ENCODE peak calls at places on chromosomes 3 and 15, in eight cellular contexts. T, G, C, N, A, Y, O and P are unnamed samples.
A peak's percentile ranks its signal among the peaks of the same experiment; 100 is the strongest.

GRCh38 chr3:34582054-34582453 is 783.6 kb downstream of the PDCD6IP start:
- DNase-seq in T (no peak), G (no peak), C (no peak), N (no peak), A (no peak), Y (no peak), O (no peak), P (no peak)

GRCh38 chr3:66538390-66538789 is 37.6 kb upstream of the LRIG1 start:
- DNase-seq in T (no peak), G (no peak), C (no peak), N (no peak), A (no peak), Y (no peak), O (no peak), P (no peak)

GRCh38 chr15:34799825-34800168 is 4.4 kb upstream of the ACTC1 start:
- DNase-seq in T (no peak), G (no peak), C (no peak), N (no peak), A (no peak), Y (no peak), O (no peak), P (no peak)

GRCh38 chr3:10354373-10355015 is 33.6 kb upstream of the SEC13 start:
- DNase-seq in T (no peak), G (peak; percentile 13), C (no peak), N (no peak), A (no peak), Y (no peak), O (no peak), P (no peak)

GRCh38 chr3:120741320-120741719 is 996 bp downstream of the RABL3 start:
- DNase-seq in T (no peak), G (no peak), C (no peak), N (no peak), A (no peak), Y (no peak), O (no peak), P (no peak)

GRCh38 chr3:63609834-63610233 is 42.6 kb upstream of the SNTN start:
- DNase-seq in T (no peak), G (no peak), C (no peak), N (no peak), A (no peak), Y (no peak), O (no peak), P (no peak)

GRCh38 chr3:161274691-161275298 is 53.7 kb downstream of the NMD3 start:
- DNase-seq in T (no peak), G (peak; percentile 55), C (peak; percentile 43), N (peak; percentile 78), A (peak; percentile 66), Y (no peak), O (peak; percentile 55), P (no peak)

GRCh38 chr3:15645740-15646490 is 44.4 kb downstream of the BTD start:
- DNase-seq in T (peak; percentile 56), G (peak; percentile 95), C (no peak), N (peak; percentile 96), A (no peak), Y (no peak), O (peak; percentile 81), P (peak; percentile 90)

GRCh38 chr15:25860885-25861866 is 2.0 kb downstream of the ATP10A start:
- DNase-seq in T (no peak), G (peak; percentile 78), C (no peak), N (no peak), A (no peak), Y (no peak), O (no peak), P (no peak)

GRCh38 chr3:83500422-83500821 is 1458.4 kb upstream of the CADM2 start:
- DNase-seq in T (no peak), G (no peak), C (no peak), N (no peak), A (no peak), Y (no peak), O (peak; percentile 58), P (no peak)

GRCh38 chr3:133745108-133745507 is 1.1 kb upstream of the TF start:
- DNase-seq in T (no peak), G (no peak), C (no peak), N (no peak), A (no peak), Y (no peak), O (no peak), P (no peak)

GRCh38 chr15:52291204-52291603 is 4.4 kb downstream of the MYO5C start:
- DNase-seq in T (no peak), G (no peak), C (no peak), N (no peak), A (no peak), Y (no peak), O (no peak), P (no peak)

GRCh38 chr15:52290800-52291199 is 4.8 kb downstream of the MYO5C start:
- DNase-seq in T (no peak), G (no peak), C (no peak), N (no peak), A (no peak), Y (no peak), O (no peak), P (no peak)

GRCh38 chr15:52290329-52290728 is 5.3 kb downstream of the MYO5C start:
- DNase-seq in T (no peak), G (no peak), C (no peak), N (no peak), A (no peak), Y (no peak), O (no peak), P (no peak)

GRCh38 chr15:52294881-52295420 is 653 bp downstream of the MYO5C start:
- DNase-seq in T (no peak), G (no peak), C (no peak), N (no peak), A (peak; percentile 21), Y (no peak), O (no peak), P (no peak)

GRCh38 chr15:52292780-52293392 is 2.7 kb downstream of the MYO5C start:
- DNase-seq in T (no peak), G (no peak), C (no peak), N (no peak), A (no peak), Y (no peak), O (no peak), P (no peak)
- TF ChIP-seq CTCF in T (no peak), G (no peak), C (no peak), N (no peak), A (no peak), Y (no peak), O (no peak), P (no peak)

GRCh38 chr3:128917291-128917690 is 37.9 kb downstream of the ACAD9 start:
- DNase-seq in T (no peak), G (peak; percentile 5), C (no peak), N (no peak), A (no peak), Y (no peak), O (no peak), P (no peak)
- TF ChIP-seq CTCF in T (no peak), G (peak; percentile 8), C (no peak), N (no peak), A (no peak), Y (no peak), O (peak; percentile 21), P (no peak)

GRCh38 chr3:50334339-50335075 is 6.1 kb downstream of the RASSF1 start:
- DNase-seq in T (no peak), G (no peak), C (no peak), N (no peak), A (no peak), Y (no peak), O (no peak), P (no peak)

GRCh38 chr3:50338989-50339388 is 1.6 kb downstream of the RASSF1 start:
- DNase-seq in T (no peak), G (no peak), C (no peak), N (no peak), A (no peak), Y (no peak), O (no peak), P (no peak)

GRCh38 chr3:50333744-50334328 is 5.8 kb upstream of the TUSC2 start:
- DNase-seq in T (no peak), G (peak; percentile 74), C (no peak), N (peak; percentile 95), A (no peak), Y (no peak), O (no peak), P (no peak)

GRCh38 chr3:50337175-50337861 is 3.3 kb downstream of the RASSF1 start:
- DNase-seq in T (peak; percentile 99), G (peak; percentile 99), C (peak; percentile 99), N (peak; percentile 100), A (peak; percentile 98), Y (peak; percentile 100), O (peak; percentile 99), P (peak; percentile 100)

DNA sequence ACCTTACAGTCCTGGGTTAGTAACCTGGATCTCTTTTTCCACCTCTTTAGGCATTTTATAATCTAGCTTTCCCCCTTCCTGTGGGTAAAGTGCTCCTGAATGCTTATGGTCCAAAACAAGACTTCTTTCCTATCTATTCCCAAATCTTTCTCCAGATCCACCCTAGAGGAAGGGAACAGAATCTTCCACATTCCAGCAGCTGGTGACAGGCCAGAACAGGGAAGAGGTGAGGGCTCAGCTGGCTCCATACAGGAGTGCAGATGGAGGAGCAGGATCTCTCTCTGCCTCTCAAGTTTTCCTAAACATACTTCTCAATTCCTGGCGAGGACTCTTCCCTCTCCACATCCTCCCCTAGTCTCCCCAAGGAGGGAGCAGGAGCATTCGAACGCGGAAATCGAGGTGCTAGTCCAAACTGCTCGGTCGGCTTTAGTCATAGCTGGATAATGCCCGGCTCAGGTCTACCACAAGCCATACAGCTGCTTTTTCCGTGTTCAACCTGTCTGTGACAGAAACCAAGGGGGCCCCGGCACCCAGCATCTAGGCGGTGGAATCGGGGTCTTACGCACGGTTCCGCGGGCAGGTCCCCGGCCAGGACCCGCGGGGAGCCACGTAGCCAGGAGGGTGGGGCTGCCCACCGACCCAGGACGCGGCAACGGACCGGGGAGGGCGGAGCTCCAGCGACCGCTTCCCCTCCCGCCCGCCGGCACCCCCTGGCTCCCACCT is 4.0 kb downstream of the RASSF1 start:
- DNase-seq in T (no peak), G (peak; percentile 25), C (no peak), N (peak; percentile 49), A (no peak), Y (no peak), O (peak; percentile 49), P (no peak)
- TF ChIP-seq CTCF in T (no peak), G (no peak), C (no peak), N (no peak), A (no peak), Y (no peak), O (peak; percentile 14), P (no peak)

GRCh38 chr15:75029378-75030022 is 6.1 kb downstream of the PPCDC start:
- DNase-seq in T (peak; percentile 86), G (peak; percentile 89), C (peak; percentile 88), N (peak; percentile 91), A (peak; percentile 97), Y (peak; percentile 92), O (peak; percentile 66), P (peak; percentile 97)

GRCh38 chr15:75025548-75026260 is 2.3 kb downstream of the PPCDC start:
- DNase-seq in T (no peak), G (no peak), C (no peak), N (no peak), A (no peak), Y (no peak), O (no peak), P (no peak)

GRCh38 chr15:75025102-75025501 is 1.7 kb downstream of the PPCDC start:
- DNase-seq in T (no peak), G (no peak), C (no peak), N (no peak), A (no peak), Y (no peak), O (no peak), P (no peak)

GRCh38 chr15:75028991-75029377 is 5.6 kb downstream of the PPCDC start:
- DNase-seq in T (no peak), G (no peak), C (no peak), N (no peak), A (no peak), Y (no peak), O (no peak), P (no peak)

GRCh38 chr15:75027551-75027950 is 4.2 kb downstream of the PPCDC start:
- DNase-seq in T (no peak), G (no peak), C (no peak), N (no peak), A (no peak), Y (no peak), O (no peak), P (no peak)
- TF ChIP-seq CTCF in T (no peak), G (no peak), C (no peak), N (no peak), A (no peak), Y (no peak), O (no peak), P (no peak)